ENCODE peak calls at places on chromosome 4, in six cellular contexts. H is effector CD4-positive, alpha-beta T cell; T is caudate nucleus; R is EH; Z is RWPE1; A is iPS-NIHi11. D is an unnamed sample.

GRCh38 chr4:8379281-8379680 is 61.2 kb downstream of the ACOX3 start:
- DNase-seq in H (no peak), T (no peak), R (no peak), Z (no peak), A (no peak), D (no peak)

GRCh38 chr4:7540216-7540615 is 105.5 kb upstream of the PSAPL1 start:
- DNase-seq in H (no peak), T (no peak), R (no peak), Z (no peak), A (peak; percentile 42), D (no peak)

GRCh38 chr4:513327-513726 is 14.3 kb downstream of the PIGG start:
- DNase-seq in H (no peak), T (no peak), R (no peak), Z (no peak), A (no peak), D (no peak)

GRCh38 chr4:40845136-40845910 is 95.6 kb downstream of the NSUN7 start:
- DNase-seq in H (no peak), T (no peak), R (no peak), Z (no peak), A (no peak), D (no peak)

GRCh38 chr4:140047017-140047640 is 106.9 kb downstream of the MAML3 start:
- DNase-seq in H (no peak), T (no peak), R (no peak), Z (no peak), A (no peak), D (no peak)

GRCh38 chr4:177301127-177301639 is 8.5 kb upstream of the NEIL3 start:
- DNase-seq in H (no peak), T (no peak), R (no peak), Z (no peak), A (no peak), D (no peak)

GRCh38 chr4:182179105-182179504 is 64.1 kb upstream of the TENM3 start:
- DNase-seq in H (no peak), T (no peak), R (peak; percentile 47), Z (peak; percentile 18), A (peak; percentile 16), D (no peak)

GRCh38 chr4:35835893-35836292 is 408.4 kb downstream of the ARAP2 start:
- DNase-seq in H (no peak), T (no peak), R (no peak), Z (no peak), A (no peak), D (no peak)

GRCh38 chr4:147096667-147097604 is 151.3 kb upstream of the TTC29 start:
- DNase-seq in H (no peak), T (no peak), R (peak; percentile 63), Z (peak; percentile 42), A (peak; percentile 40), D (no peak)

GRCh38 chr4:6777636-6778281 is 4.8 kb upstream of the KIAA0232 start:
- DNase-seq in H (no peak), T (no peak), R (no peak), Z (no peak), A (no peak), D (no peak)

GRCh38 chr4:4659871-4660651 is 118.2 kb upstream of the STX18 start:
- DNase-seq in H (no peak), T (no peak), R (peak; percentile 94), Z (peak; percentile 74), A (no peak), D (no peak)

GRCh38 chr4:158824425-158825274 is 55.8 kb downstream of the FNIP2 start:
- DNase-seq in H (no peak), T (no peak), R (peak; percentile 75), Z (no peak), A (no peak), D (no peak)

GRCh38 chr4:17398805-17399204 is 113.1 kb downstream of the QDPR start:
- DNase-seq in H (no peak), T (no peak), R (no peak), Z (no peak), A (no peak), D (no peak)

GRCh38 chr4:60724623-60725022 is 475.5 kb upstream of the ADGRL3 start:
- DNase-seq in H (no peak), T (no peak), R (peak; percentile 99), Z (peak; percentile 50), A (peak; percentile 13), D (no peak)

GRCh38 chr4:42786350-42787070 is 106.0 kb upstream of the GRXCR1 start:
- DNase-seq in H (no peak), T (no peak), R (no peak), Z (no peak), A (peak; percentile 35), D (no peak)

GRCh38 chr4:40516651-40517050 is 113.0 kb downstream of the RBM47 start:
- DNase-seq in H (no peak), T (no peak), R (no peak), Z (no peak), A (no peak), D (no peak)

GRCh38 chr4:3710451-3711182 is 55.6 kb upstream of the ADRA2C start:
- DNase-seq in H (no peak), T (no peak), R (peak; percentile 4), Z (no peak), A (peak; percentile 69), D (no peak)

GRCh38 chr4:6705638-6706037 is 4.0 kb downstream of the MRFAP1L1 start:
- DNase-seq in H (no peak), T (no peak), R (no peak), Z (no peak), A (no peak), D (no peak)

GRCh38 chr4:128558896-128559669 is 250.4 kb upstream of the JADE1 start:
- DNase-seq in H (no peak), T (no peak), R (peak; percentile 69), Z (no peak), A (no peak), D (no peak)

GRCh38 chr4:60863442-60863841 is 336.7 kb upstream of the ADGRL3 start:
- DNase-seq in H (no peak), T (no peak), R (no peak), Z (no peak), A (no peak), D (no peak)

GRCh38 chr4:76589872-76590846 is 155.1 kb downstream of the SHROOM3 start:
- DNase-seq in H (no peak), T (no peak), R (peak; percentile 99), Z (peak; percentile 42), A (peak; percentile 93), D (no peak)

GRCh38 chr4:87493147-87493546 is 36.0 kb downstream of the SPARCL1 start:
- DNase-seq in H (no peak), T (no peak), R (no peak), Z (no peak), A (no peak), D (no peak)

GRCh38 chr4:86302242-86302641 is 57.6 kb downstream of the MAPK10 start:
- DNase-seq in H (no peak), T (peak; percentile 12), R (no peak), Z (no peak), A (peak; percentile 33), D (peak; percentile 80)

GRCh38 chr4:97317691-97318090 is 825.6 kb downstream of the STPG2 start:
- DNase-seq in H (no peak), T (no peak), R (no peak), Z (no peak), A (no peak), D (no peak)

GRCh38 chr4:159765402-159765801 is 662.5 kb downstream of the RAPGEF2 start:
- DNase-seq in H (no peak), T (no peak), R (no peak), Z (peak; percentile 1), A (no peak), D (no peak)

GRCh38 chr4:48898733-48899431 is 7.7 kb downstream of the OCIAD2 start:
- DNase-seq in H (no peak), T (no peak), R (peak; percentile 28), Z (no peak), A (no peak), D (no peak)

GRCh38 chr4:61911313-61911756 is 711.2 kb downstream of the ADGRL3 start:
- DNase-seq in H (no peak), T (no peak), R (no peak), Z (no peak), A (peak; percentile 28), D (no peak)

GRCh38 chr4:40722576-40723161 is 27.1 kb upstream of the NSUN7 start:
- DNase-seq in H (no peak), T (no peak), R (no peak), Z (no peak), A (no peak), D (no peak)

GRCh38 chr4:26020083-26020668 is 106.2 kb downstream of the SMIM20 start:
- DNase-seq in H (no peak), T (no peak), R (peak; percentile 76), Z (peak; percentile 39), A (no peak), D (no peak)

GRCh38 chr4:25861951-25862410 is 807 bp downstream of the SEL1L3 start:
- DNase-seq in H (no peak), T (no peak), R (peak; percentile 64), Z (peak; percentile 24), A (peak; percentile 37), D (no peak)

GRCh38 chr4:9962611-9963314 is 58.5 kb downstream of the SLC2A9 start:
- DNase-seq in H (no peak), T (no peak), R (no peak), Z (no peak), A (no peak), D (no peak)

GRCh38 chr4:68375667-68376559 is 26.0 kb upstream of the YTHDC1 start:
- DNase-seq in H (peak; percentile 33), T (peak; percentile 11), R (peak; percentile 70), Z (peak; percentile 76), A (peak; percentile 64), D (no peak)

GRCh38 chr4:111406036-111406435 is 739.2 kb upstream of the FAM241A start:
- DNase-seq in H (no peak), T (no peak), R (no peak), Z (no peak), A (no peak), D (no peak)

GRCh38 chr4:163590609-163591264 is 96.2 kb downstream of the TMA16 start:
- DNase-seq in H (no peak), T (no peak), R (no peak), Z (no peak), A (no peak), D (no peak)

D was measured in nucleus accumbens.